ENCODE peak calls at places on chromosomes 16 and 17, in nine cellular contexts. D, L, U, X, K, S, C, Z and T are unnamed samples. For H3K4me1, the result is how much of the 10 kb centered on the place peaks cover.

GRCh38 chr16:14420721-14421488 is 209.2 kb downstream of the PARN start:
- ATAC-seq in D (no peak), L (no peak), U (no peak), X (no peak), K (no peak), S (peak), C (no peak), Z (peak), T (no peak)

GRCh38 chr17:16199093-16199492 is 16.2 kb downstream of the NCOR1 start:
- ATAC-seq in D (no peak), L (no peak), U (no peak), X (no peak), K (peak), S (no peak), C (no peak), Z (no peak), T (no peak)

GRCh38 chr16:16997349-16997748 is 473.4 kb downstream of the XYLT1 start:
- ATAC-seq in D (no peak), L (no peak), U (no peak), X (no peak), K (no peak), S (no peak), C (no peak), Z (no peak), T (no peak)

GRCh38 chr17:37247825-37248224 is 128.0 kb upstream of the C17orf78 start:
- ATAC-seq in D (no peak), L (no peak), U (no peak), X (no peak), K (no peak), S (no peak), C (no peak), Z (no peak), T (no peak)

GRCh38 chr17:35889818-35890773 is 9.9 kb upstream of the CCL5 start:
- ATAC-seq in D (peak), L (no peak), U (no peak), X (peak), K (no peak), S (no peak), C (no peak), Z (no peak), T (no peak)

GRCh38 chr17:6843241-6843890 is 11.8 kb upstream of the TEKT1 start:
- ATAC-seq in D (no peak), L (no peak), U (no peak), X (no peak), K (no peak), S (no peak), C (no peak), Z (peak), T (no peak)

GRCh38 chr16:9225527-9226316 is 134.3 kb downstream of the HAPSTR1 start:
- ATAC-seq in D (no peak), L (no peak), U (no peak), X (no peak), K (no peak), S (peak), C (no peak), Z (no peak), T (no peak)

GRCh38 chr17:32755045-32755805 is 121.7 kb downstream of the MYO1D start:
- ATAC-seq in D (peak), L (no peak), U (peak), X (peak), K (peak), S (peak), C (peak), Z (peak), T (peak)

GRCh38 chr17:48871551-48872351 is 20.8 kb upstream of the ATP5MC1 start:
- ATAC-seq in D (no peak), L (no peak), U (peak), X (no peak), K (peak), S (peak), C (peak), Z (peak), T (peak)

GRCh38 chr17:69423450-69423849 is 9.0 kb downstream of the MAP2K6 start:
- ATAC-seq in D (no peak), L (no peak), U (peak), X (no peak), K (no peak), S (no peak), C (no peak), Z (no peak), T (no peak)

GRCh38 chr16:27377666-27378485 is 24.1 kb upstream of the IL21R start:
- ATAC-seq in D (no peak), L (peak), U (no peak), X (peak), K (no peak), S (no peak), C (no peak), Z (no peak), T (no peak)

GRCh38 chr16:11791144-11791828 is 5.8 kb downstream of the ZC3H7A start:
- ATAC-seq in D (no peak), L (no peak), U (no peak), X (no peak), K (no peak), S (peak), C (no peak), Z (peak), T (no peak)

GRCh38 chr17:17661134-17661533 is 20.1 kb upstream of the RAI1 start:
- ATAC-seq in D (no peak), L (no peak), U (no peak), X (no peak), K (no peak), S (no peak), C (no peak), Z (no peak), T (no peak)

GRCh38 chr17:36611345-36612072 is 10.1 kb downstream of the MRM1 start:
- ATAC-seq in D (peak), L (no peak), U (no peak), X (no peak), K (no peak), S (no peak), C (no peak), Z (no peak), T (no peak)

GRCh38 chr17:73211745-73212144 is 18.9 kb downstream of the COG1 start:
- ATAC-seq in D (no peak), L (no peak), U (no peak), X (peak), K (no peak), S (no peak), C (no peak), Z (no peak), T (no peak)

GRCh38 chr17:65554568-65555223 is 6.8 kb downstream of the AXIN2 start:
- ATAC-seq in D (no peak), L (no peak), U (no peak), X (no peak), K (peak), S (peak), C (no peak), Z (no peak), T (peak)

GRCh38 chr16:85689285-85689949 is 663 bp upstream of the GINS2 start:
- ATAC-seq in D (peak), L (no peak), U (no peak), X (no peak), K (no peak), S (peak), C (no peak), Z (peak), T (no peak)

GRCh38 chr17:17382901-17383300 is 79.7 kb downstream of the NT5M start:
- ATAC-seq in D (no peak), L (no peak), U (no peak), X (no peak), K (no peak), S (no peak), C (no peak), Z (no peak), T (no peak)

GRCh38 chr17:78873519-78874340 is 29.3 kb downstream of the CEP295NL start:
- ATAC-seq in D (no peak), L (no peak), U (peak), X (no peak), K (peak), S (no peak), C (no peak), Z (no peak), T (peak)

GRCh38 chr16:47110939-47111338 is 32.8 kb downstream of the NETO2 start:
- ATAC-seq in D (peak), L (no peak), U (no peak), X (no peak), K (no peak), S (peak), C (no peak), Z (no peak), T (no peak)

GRCh38 chr17:76024353-76024752 is 2.8 kb downstream of the EVPL start:
- ATAC-seq in D (no peak), L (no peak), U (no peak), X (no peak), K (no peak), S (no peak), C (no peak), Z (no peak), T (no peak)

GRCh38 chr17:17414316-17414937 is 62.4 kb upstream of the MED9 start:
- ATAC-seq in D (peak), L (no peak), U (peak), X (no peak), K (peak), S (no peak), C (peak), Z (no peak), T (peak)

GRCh38 chr16:47712276-47713224 is 251.4 kb downstream of the PHKB start:
- ATAC-seq in D (peak), L (no peak), U (peak), X (no peak), K (no peak), S (peak), C (no peak), Z (peak), T (no peak)

GRCh38 chr17:61386251-61386650 is 13.4 kb upstream of the TBX2 start:
- ATAC-seq in D (no peak), L (no peak), U (no peak), X (no peak), K (no peak), S (no peak), C (no peak), Z (no peak), T (no peak)

GRCh38 chr16:89473136-89473712 is 17.1 kb downstream of the ANKRD11 start:
- ATAC-seq in D (no peak), L (no peak), U (no peak), X (no peak), K (no peak), S (peak), C (no peak), Z (no peak), T (no peak)

GRCh38 chr16:89476811-89477261 is 13.5 kb downstream of the ANKRD11 start:
- ATAC-seq in D (peak), L (peak), U (no peak), X (peak), K (no peak), S (no peak), C (no peak), Z (no peak), T (no peak)

GRCh38 chr16:89476379-89476778 is 14.0 kb downstream of the ANKRD11 start:
- ATAC-seq in D (peak), L (peak), U (no peak), X (peak), K (no peak), S (no peak), C (no peak), Z (no peak), T (no peak)

GRCh38 chr16:89473791-89474414 is 16.5 kb downstream of the ANKRD11 start:
- ATAC-seq in D (no peak), L (no peak), U (peak), X (no peak), K (no peak), S (no peak), C (no peak), Z (peak), T (no peak)

GRCh38 chr16:89475144-89475543 is 15.2 kb downstream of the ANKRD11 start:
- ATAC-seq in D (no peak), L (no peak), U (no peak), X (no peak), K (no peak), S (no peak), C (no peak), Z (no peak), T (no peak)
- H3K4me1 ChIP-seq in D (half or more), L (half or more), U (half or more), X (half or more), K (half or more), S (half or more), C (under half), Z (half or more), T (under half)

DNA sequence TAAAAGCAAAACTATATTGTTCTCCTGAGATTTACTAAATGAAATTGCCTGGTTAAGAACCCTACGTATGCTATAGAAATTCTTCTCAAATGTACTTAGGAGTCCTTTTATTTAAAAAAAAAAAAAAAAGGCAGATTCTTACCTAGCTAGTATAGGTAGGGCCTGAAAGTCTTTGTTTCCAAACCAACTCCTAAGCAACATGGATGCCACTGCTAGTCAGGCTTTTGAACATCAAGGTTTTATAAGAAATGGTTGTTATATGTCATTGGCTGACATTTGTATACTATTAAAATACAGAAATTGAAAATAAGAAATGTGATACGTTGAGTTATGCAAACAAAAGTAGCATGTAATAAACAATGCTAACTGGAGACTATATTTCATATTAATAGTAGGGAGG is 1.2 kb downstream of the EVI2A start:
- ATAC-seq in D (no peak), L (no peak), U (no peak), X (no peak), K (no peak), S (no peak), C (no peak), Z (no peak), T (no peak)
- H3K4me1 ChIP-seq in D (under half), L (half or more), U (under half), X (under half), K (under half), S (under half), C (under half), Z (under half), T (under half)

DNA sequence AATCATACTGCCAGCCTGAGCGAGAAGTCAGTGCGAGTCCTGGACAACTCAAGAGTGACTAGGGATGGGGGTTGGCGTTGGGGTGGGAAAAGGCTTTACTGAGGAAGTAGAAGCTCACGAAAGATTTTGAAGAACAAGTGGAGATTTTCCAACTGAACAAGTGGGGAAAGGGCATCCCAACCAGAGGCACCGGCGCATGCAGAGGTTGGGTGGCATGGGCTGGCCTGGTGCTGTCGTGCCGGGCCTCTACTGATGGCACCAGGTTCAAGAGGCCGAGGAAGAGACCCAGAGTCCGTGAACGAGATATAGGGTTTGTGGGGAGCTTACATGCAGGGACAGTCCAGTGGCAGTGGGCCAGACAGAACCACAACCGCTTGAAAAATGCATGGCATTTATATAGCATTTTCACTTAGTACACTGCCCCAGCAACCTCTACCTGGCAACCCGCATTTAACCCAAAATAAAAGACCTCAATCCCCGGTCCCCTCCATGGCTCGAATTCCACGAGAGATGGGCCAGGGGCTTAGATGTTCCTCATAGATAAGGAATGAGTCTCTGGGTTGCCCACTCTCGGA is 7.7 kb upstream of the ITGA3 start:
- ATAC-seq in D (no peak), L (no peak), U (no peak), X (no peak), K (no peak), S (no peak), C (no peak), Z (no peak), T (no peak)
- H3K4me1 ChIP-seq in D (under half), L (under half), U (half or more), X (under half), K (under half), S (under half), C (under half), Z (half or more), T (half or more)

DNA sequence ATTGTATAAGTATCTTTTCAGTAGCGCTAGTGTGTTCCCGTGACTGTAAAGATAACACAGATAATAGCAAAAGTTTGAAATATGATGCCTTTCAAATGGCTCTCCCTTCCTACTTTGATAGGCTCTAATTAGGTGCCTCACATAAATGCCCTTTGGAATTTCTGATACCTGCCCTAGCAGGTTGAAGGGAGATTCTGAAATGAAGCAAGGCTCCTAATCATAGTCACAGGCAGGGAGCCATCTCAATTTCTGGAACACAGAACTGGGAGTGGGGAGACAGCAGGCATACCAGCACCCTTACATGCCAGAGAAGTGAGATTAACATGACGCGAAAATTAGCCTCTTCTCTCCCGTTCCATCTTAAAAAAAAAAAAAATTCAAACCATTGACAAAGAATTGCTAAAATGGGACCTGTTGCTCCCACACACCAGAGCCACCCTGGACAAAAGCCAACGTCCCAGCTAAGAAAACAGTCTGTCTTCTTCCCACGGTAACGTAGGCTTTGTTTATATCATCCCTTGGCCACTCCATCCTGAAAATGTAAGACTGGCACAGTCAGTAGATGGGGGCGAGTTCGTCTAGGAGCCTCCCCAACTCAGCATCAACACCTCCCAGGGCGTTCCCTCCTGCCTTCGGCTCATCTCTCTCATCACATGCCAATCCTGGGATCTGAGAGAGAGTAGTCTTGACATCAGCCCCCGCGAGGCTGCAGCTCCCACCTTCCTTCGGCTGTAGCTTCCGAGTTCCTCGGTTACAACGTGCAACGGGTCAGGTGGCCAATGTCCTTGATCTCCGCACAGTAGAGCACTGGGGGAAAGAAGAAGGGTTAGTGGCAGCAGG is 1.1 kb downstream of the RNF227 start:
- ATAC-seq in D (peak), L (peak), U (peak), X (no peak), K (peak), S (no peak), C (peak), Z (peak), T (peak)
- H3K4me1 ChIP-seq in D (under half), L (under half), U (under half), X (under half), K (under half), S (under half), C (under half), Z (under half), T (under half)

GRCh38 chr17:81921996-81922565 is 4.1 kb upstream of the SIRT7 start:
- ATAC-seq in D (no peak), L (no peak), U (no peak), X (no peak), K (no peak), S (no peak), C (no peak), Z (no peak), T (no peak)

GRCh38 chr17:81922566-81923301 is 4.8 kb upstream of the SIRT7 start:
- ATAC-seq in D (no peak), L (no peak), U (no peak), X (no peak), K (no peak), S (no peak), C (no peak), Z (no peak), T (no peak)

GRCh38 chr17:81920612-81921530 is 2.9 kb upstream of the SIRT7 start:
- ATAC-seq in D (no peak), L (no peak), U (no peak), X (no peak), K (no peak), S (no peak), C (no peak), Z (no peak), T (no peak)

GRCh38 chr17:81923302-81924260 is 4.0 kb downstream of the MAFG start:
- ATAC-seq in D (peak), L (no peak), U (peak), X (no peak), K (peak), S (no peak), C (peak), Z (peak), T (peak)

GRCh38 chr17:81921531-81921862 is 3.5 kb upstream of the SIRT7 start:
- ATAC-seq in D (no peak), L (no peak), U (no peak), X (no peak), K (no peak), S (no peak), C (no peak), Z (no peak), T (no peak)
- H3K4me1 ChIP-seq in D (under half), L (under half), U (half or more), X (under half), K (half or more), S (under half), C (under half), Z (half or more), T (under half)

DNA sequence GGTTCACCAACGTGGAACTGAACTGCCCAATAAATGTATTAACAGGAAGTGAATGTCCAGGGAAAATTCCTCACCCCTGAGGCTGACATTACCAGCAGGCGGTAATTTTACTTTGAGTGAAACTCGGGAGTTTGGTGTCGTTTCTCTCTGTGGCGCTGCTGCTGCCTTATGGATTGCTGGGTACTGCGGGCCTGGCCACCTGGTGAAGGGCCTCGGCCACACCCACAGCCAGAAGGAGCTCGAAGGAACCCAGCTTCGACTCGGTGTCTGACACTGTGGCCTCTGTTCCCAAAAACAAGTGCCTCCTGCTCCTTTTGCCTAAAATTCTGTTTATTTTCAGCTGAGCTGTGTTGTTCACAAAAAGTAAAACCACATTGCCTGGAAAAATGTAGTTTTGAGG is 115.0 kb downstream of the BANP start:
- ATAC-seq in D (no peak), L (no peak), U (no peak), X (no peak), K (no peak), S (no peak), C (no peak), Z (no peak), T (no peak)
- H3K4me1 ChIP-seq in D (under half), L (under half), U (under half), X (under half), K (under half), S (under half), C (under half), Z (under half), T (under half)

DNA sequence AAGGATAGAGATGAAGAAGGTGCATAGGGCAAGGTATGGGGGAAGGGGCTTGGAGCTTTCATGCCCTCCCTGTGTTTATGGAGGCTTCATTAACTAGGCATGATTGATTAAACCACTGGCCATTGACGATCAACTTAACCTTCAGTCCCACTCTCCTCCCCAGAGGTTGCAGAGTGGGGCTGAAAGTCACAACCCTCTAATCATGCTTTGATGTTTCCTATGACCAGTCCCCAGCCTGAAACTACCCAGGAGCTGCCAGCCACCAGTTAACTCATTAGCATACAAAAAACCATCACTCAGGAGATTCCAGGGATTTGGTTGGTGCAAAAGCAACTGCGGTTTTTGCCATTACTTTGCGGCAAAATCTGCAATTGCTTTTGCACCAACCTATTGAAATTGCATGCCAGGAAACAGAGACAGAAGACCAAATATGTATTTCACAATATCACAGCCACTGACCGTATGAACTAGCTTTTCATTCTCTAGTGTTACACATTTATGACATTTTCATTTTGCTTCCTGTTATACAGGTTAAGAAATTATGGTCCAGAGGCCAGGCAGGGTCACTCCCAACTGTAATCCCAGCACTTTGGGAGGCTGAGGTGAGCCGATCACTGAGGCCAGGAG is 5.4 kb downstream of the GFOD2 start:
- ATAC-seq in D (no peak), L (no peak), U (no peak), X (no peak), K (no peak), S (no peak), C (no peak), Z (no peak), T (no peak)
- H3K4me1 ChIP-seq in D (under half), L (under half), U (under half), X (under half), K (under half), S (under half), C (under half), Z (under half), T (under half)